ENCODE peak calls at places on chromosomes 7 and 10, in five cellular contexts. J is CD8-positive, alpha-beta T cell; S is astrocyte of the spinal cord; Q is right lobe of liver; L is A549. X is an unnamed sample.

GRCh38 chr10:131928248-131929095 is 27.7 kb downstream of the PPP2R2D start:
- DNase-seq in J (no peak), S (peak), Q (peak), L (no peak), X (peak)

GRCh38 chr7:21579341-21580072 is 36.7 kb downstream of the DNAH11 start:
- DNase-seq in J (no peak), S (no peak), Q (no peak), L (no peak), X (no peak)

GRCh38 chr7:157136372-157136771 is 2.4 kb upstream of the UBE3C start:
- DNase-seq in J (no peak), S (peak), Q (no peak), L (peak), X (no peak)

GRCh38 chr7:38831262-38831661 is 77.7 kb downstream of the VPS41 start:
- DNase-seq in J (no peak), S (no peak), Q (no peak), L (no peak), X (no peak)

GRCh38 chr7:87627634-87627994 is 584 bp upstream of the RUNDC3B start:
- DNase-seq in J (no peak), S (peak), Q (peak), L (no peak), X (no peak)

GRCh38 chr7:6655636-6656385 is 18.7 kb downstream of the ZNF316 start:
- DNase-seq in J (no peak), S (no peak), Q (no peak), L (no peak), X (no peak)

GRCh38 chr10:69787681-69788080 is 14.0 kb upstream of the COL13A1 start:
- DNase-seq in J (no peak), S (no peak), Q (no peak), L (no peak), X (no peak)

GRCh38 chr7:137818036-137818435 is 28.7 kb downstream of the DGKI start:
- DNase-seq in J (no peak), S (no peak), Q (no peak), L (no peak), X (no peak)

DNA sequence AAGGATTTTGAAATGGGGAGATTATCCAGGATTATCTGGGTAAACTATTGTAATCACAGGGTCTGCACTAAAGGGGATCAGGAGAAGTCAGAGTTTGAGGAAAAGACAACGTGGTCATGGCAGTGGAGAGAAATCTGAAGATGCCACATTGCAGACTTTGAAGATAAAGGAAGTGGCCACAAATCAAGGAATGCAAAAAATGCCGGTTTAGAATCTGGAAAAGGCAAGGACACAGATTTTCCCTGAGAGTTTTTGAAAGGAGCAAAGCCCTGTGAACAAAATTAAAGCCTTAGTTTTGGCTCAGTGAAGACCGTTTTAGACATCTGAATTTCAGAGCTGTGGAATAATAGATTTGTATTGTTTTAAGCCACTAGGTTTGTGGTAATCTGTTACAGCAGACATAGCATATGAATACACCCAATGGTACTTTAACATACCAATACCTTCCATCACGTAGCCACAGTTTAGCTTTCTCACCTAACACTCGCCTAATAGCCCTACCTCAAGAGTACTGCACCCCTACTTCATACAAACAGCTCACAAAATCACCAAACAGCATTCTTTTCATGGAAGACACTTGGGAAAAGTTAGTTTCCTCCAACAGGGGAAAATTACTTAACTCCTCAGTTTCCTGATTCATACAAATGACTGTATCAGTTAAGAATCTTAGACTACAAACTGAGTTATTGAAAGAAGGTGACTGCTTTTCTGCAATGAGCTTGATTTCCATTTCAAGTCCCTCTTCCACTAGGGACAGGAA is 446.5 kb downstream of the INHBA start:
- DNase-seq in J (no peak), S (no peak), Q (no peak), L (no peak), X (no peak)
- TF ChIP-seq CTCF in J (no peak), S (no peak), Q (no peak), L (no peak), X (no peak)

DNA sequence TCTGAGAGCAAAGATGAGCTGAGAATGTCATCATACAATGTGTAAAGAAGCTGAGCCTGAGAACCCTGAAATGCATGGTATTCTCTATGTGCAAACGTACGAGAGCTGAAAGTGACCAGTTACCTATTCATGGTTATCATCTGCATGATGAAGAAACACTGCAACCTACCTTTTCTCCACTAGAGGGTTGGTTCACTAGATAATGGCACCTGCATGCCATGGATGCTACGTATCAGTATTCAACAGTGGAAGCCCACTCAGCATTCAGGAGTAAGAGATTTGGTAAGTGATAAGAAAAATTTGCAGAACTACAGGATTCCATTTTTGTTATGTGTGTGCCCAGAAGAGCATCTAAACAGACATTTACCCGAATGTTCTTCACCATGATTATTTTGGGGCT is 145.4 kb downstream of the PTPRN2 start:
- DNase-seq in J (no peak), S (no peak), Q (no peak), L (peak), X (no peak)
- TF ChIP-seq CTCF in J (no peak), S (no peak), Q (peak), L (no peak), X (no peak)

GRCh38 chr7:557556-557877 is 37.9 kb upstream of the PDGFA start:
- DNase-seq in J (no peak), S (no peak), Q (no peak), L (no peak), X (no peak)

GRCh38 chr7:556837-557555 is 37.4 kb upstream of the PDGFA start:
- DNase-seq in J (no peak), S (no peak), Q (no peak), L (no peak), X (no peak)

GRCh38 chr7:561631-562393 is 42.2 kb upstream of the PDGFA start:
- DNase-seq in J (no peak), S (no peak), Q (no peak), L (no peak), X (no peak)

GRCh38 chr7:560966-561630 is 41.5 kb upstream of the PDGFA start:
- DNase-seq in J (no peak), S (no peak), Q (no peak), L (no peak), X (no peak)

GRCh38 chr7:559396-559705 is 39.7 kb upstream of the PDGFA start:
- DNase-seq in J (no peak), S (no peak), Q (no peak), L (no peak), X (no peak)
- TF ChIP-seq CTCF in J (no peak), S (no peak), Q (no peak), L (no peak), X (no peak)

GRCh38 chr7:2104107-2104710 is 128.5 kb downstream of the MAD1L1 start:
- DNase-seq in J (peak), S (peak), Q (peak), L (peak), X (peak)
- TF ChIP-seq CTCF in J (peak), S (peak), Q (peak), L (peak), X (peak)

GRCh38 chr7:32762321-32762669 is 129.3 kb downstream of the KBTBD2 start:
- DNase-seq in J (no peak), S (no peak), Q (no peak), L (no peak), X (no peak)

GRCh38 chr7:32765185-32765584 is 126.4 kb downstream of the KBTBD2 start:
- DNase-seq in J (no peak), S (no peak), Q (no peak), L (no peak), X (no peak)

GRCh38 chr7:32762894-32763293 is 128.7 kb downstream of the KBTBD2 start:
- DNase-seq in J (no peak), S (no peak), Q (no peak), L (no peak), X (no peak)

GRCh38 chr7:32761451-32762320 is 129.9 kb downstream of the KBTBD2 start:
- DNase-seq in J (no peak), S (no peak), Q (no peak), L (no peak), X (no peak)
- TF ChIP-seq CTCF in J (no peak), S (no peak), Q (no peak), L (no peak), X (no peak)

GRCh38 chr10:82910301-82910700 is 1035.3 kb downstream of the NRG3 start:
- DNase-seq in J (no peak), S (no peak), Q (no peak), L (no peak), X (no peak)

GRCh38 chr10:82908096-82908495 is 1033.1 kb downstream of the NRG3 start:
- DNase-seq in J (no peak), S (no peak), Q (no peak), L (no peak), X (no peak)

GRCh38 chr10:82914655-82915136 is 1039.7 kb downstream of the NRG3 start:
- DNase-seq in J (no peak), S (no peak), Q (no peak), L (no peak), X (peak)

GRCh38 chr10:82908751-82909150 is 1033.8 kb downstream of the NRG3 start:
- DNase-seq in J (no peak), S (no peak), Q (no peak), L (no peak), X (no peak)
- TF ChIP-seq CTCF in J (no peak), S (no peak), Q (no peak), L (no peak), X (no peak)

DNA sequence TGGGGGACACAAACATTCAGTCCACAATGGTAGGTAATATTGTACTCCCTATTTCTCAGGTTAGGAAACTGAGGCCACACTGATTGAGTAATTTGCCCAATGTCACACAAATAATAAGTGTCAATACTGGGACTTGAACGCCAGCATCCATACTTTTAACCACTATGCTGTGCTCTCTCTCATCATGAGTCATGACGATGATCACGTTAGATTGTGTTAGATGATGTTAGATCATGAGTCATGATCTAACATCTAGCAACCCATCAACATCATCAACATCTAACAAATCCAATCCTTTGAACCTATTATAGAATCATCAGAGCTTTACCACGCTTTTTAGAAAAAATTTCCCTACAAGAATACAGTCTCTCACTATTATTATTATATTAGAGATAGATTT is 28.1 kb upstream of the HERPUD2 start:
- DNase-seq in J (no peak), S (no peak), Q (no peak), L (no peak), X (no peak)
- TF ChIP-seq CTCF in J (no peak), S (no peak), Q (no peak), L (no peak), X (no peak)

GRCh38 chr7:66497346-66497745 is 131.3 kb upstream of the KCTD7 start:
- DNase-seq in J (no peak), S (no peak), Q (no peak), L (no peak), X (no peak)

DNA sequence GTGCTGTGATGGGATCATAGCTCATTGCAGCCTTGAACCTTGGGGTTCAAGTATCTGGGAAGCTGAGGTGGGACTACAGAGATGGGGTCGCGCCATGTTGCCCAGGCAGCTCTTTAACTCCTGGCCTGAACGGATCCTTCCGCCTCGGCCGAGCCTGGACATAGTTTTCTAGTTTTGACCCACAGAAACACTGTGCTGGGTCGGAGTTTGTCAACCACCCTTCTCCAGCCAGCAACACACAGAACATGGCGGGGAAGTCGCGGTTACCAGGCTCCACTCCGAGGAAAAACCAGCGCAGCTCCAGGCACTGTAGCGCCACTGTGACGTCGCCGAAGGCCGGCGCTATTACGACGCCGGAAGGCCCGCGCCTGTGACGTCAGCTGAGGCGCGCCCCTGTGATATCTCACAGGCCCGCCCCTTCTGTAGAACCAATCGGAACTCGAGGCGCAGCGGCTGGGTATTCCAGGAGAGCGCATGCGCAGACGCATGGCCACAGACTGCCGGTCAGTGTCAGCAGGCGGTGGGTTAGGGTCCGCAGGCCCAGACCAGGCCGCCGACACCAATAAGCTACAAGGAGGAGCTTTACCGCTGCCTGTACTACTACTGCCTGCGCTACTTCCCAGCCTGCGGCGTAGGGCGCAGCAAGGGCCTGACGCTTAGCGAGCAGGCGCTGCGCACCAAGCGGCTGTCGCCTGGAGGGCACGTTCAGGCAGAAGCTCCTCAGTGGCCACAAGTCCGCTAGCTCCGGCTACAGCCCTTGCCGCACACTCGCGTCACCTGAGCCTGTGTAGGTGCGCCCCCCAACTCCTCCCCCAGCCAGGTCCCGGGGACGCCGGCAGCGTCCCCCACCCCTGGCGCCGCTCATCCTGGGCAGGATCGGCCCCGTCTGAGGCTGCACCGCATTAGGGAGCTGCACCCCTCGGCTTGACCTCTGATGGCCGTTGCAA is 135.2 kb upstream of the KCTD7 start:
- DNase-seq in J (peak), S (peak), Q (peak), L (peak), X (peak)
- TF ChIP-seq CTCF in J (no peak), S (peak), Q (peak), L (no peak), X (no peak)

GRCh38 chr7:111853231-111853990 is 291.1 kb upstream of the IMMP2L start:
- DNase-seq in J (no peak), S (no peak), Q (no peak), L (no peak), X (no peak)

GRCh38 chr7:111855161-111855841 is 293.0 kb upstream of the IMMP2L start:
- DNase-seq in J (no peak), S (peak), Q (no peak), L (peak), X (peak)

GRCh38 chr7:111852081-111852480 is 289.8 kb upstream of the IMMP2L start:
- DNase-seq in J (no peak), S (no peak), Q (no peak), L (no peak), X (no peak)

GRCh38 chr7:111858331-111858730 is 296.0 kb upstream of the IMMP2L start:
- DNase-seq in J (no peak), S (no peak), Q (no peak), L (no peak), X (no peak)

GRCh38 chr7:111855842-111856227 is 293.5 kb upstream of the IMMP2L start:
- DNase-seq in J (no peak), S (peak), Q (no peak), L (no peak), X (no peak)
- TF ChIP-seq CTCF in J (no peak), S (peak), Q (no peak), L (no peak), X (no peak)

GRCh38 chr10:14949291-14949690 is 4.6 kb downstream of the DCLRE1C start:
- DNase-seq in J (no peak), S (no peak), Q (no peak), L (no peak), X (no peak)

GRCh38 chr10:14954001-14954770 is at the start of gene DCLRE1C:
- DNase-seq in J (peak), S (peak), Q (peak), L (peak), X (peak)

GRCh38 chr10:14952851-14953451 is 945 bp downstream of the DCLRE1C start:
- DNase-seq in J (no peak), S (no peak), Q (no peak), L (no peak), X (no peak)

GRCh38 chr10:14954934-14955333 is 1.0 kb upstream of the DCLRE1C start:
- DNase-seq in J (no peak), S (no peak), Q (no peak), L (no peak), X (no peak)

GRCh38 chr10:14953452-14954000 is 370 bp downstream of the DCLRE1C start:
- DNase-seq in J (no peak), S (peak), Q (no peak), L (peak), X (peak)
- TF ChIP-seq CTCF in J (no peak), S (peak), Q (no peak), L (no peak), X (no peak)

X was measured in GM13977.